ENCODE peak calls at places on chromosomes 16 and 17, in seven cellular contexts. H is heart left ventricle, M is sigmoid colon, D is psoas muscle, N is left ventricle myocardium inferior, E is tibial artery, K is fibroblast of lung. G is an unnamed sample.

GRCh38 chr17:80691784-80692183 is 147.1 kb downstream of the RPTOR start:
- DNase-seq in H (no peak), M (no peak), D (no peak), N (no peak), E (no peak), K (no peak), G (no peak)

GRCh38 chr16:79334127-79334526 is 266.4 kb downstream of the MAF start:
- DNase-seq in H (no peak), M (no peak), D (no peak), N (no peak), E (no peak), K (no peak), G (no peak)

GRCh38 chr17:34847939-34848338 is 113.3 kb downstream of the CCT6B start:
- DNase-seq in H (no peak), M (no peak), D (no peak), N (no peak), E (no peak), K (no peak), G (no peak)

GRCh38 chr17:5424909-5425308 is 4.9 kb downstream of the RPAIN start:
- DNase-seq in H (no peak), M (no peak), D (no peak), N (no peak), E (no peak), K (peak; percentile 44), G (no peak)

GRCh38 chr17:17119106-17119505 is 76.8 kb downstream of the MPRIP start:
- DNase-seq in H (peak; percentile 70), M (no peak), D (no peak), N (peak; percentile 66), E (no peak), K (no peak), G (no peak)

GRCh38 chr16:19507882-19508281 is 14.0 kb downstream of the GDE1 start:
- DNase-seq in H (no peak), M (no peak), D (no peak), N (no peak), E (no peak), K (no peak), G (no peak)

GRCh38 chr17:72946696-72947095 is 145.8 kb downstream of the SLC39A11 start:
- DNase-seq in H (no peak), M (no peak), D (no peak), N (no peak), E (no peak), K (no peak), G (no peak)

GRCh38 chr17:66964930-66965800 is 658 bp downstream of the CACNG4 start:
- DNase-seq in H (no peak), M (no peak), D (no peak), N (no peak), E (no peak), K (no peak), G (no peak)

GRCh38 chr17:39634384-39634871 is 2.5 kb upstream of the STARD3 start:
- DNase-seq in H (no peak), M (no peak), D (no peak), N (no peak), E (no peak), K (no peak), G (peak; percentile 69)

GRCh38 chr17:48835971-48836370 is 5.1 kb downstream of the CALCOCO2 start:
- DNase-seq in H (no peak), M (no peak), D (no peak), N (no peak), E (no peak), K (no peak), G (no peak)

GRCh38 chr17:49482144-49482817 is 12.8 kb upstream of the NGFR start:
- DNase-seq in H (no peak), M (no peak), D (no peak), N (no peak), E (no peak), K (no peak), G (peak; percentile 35)

GRCh38 chr17:29102741-29103181 is 59.8 kb downstream of the PIPOX start:
- DNase-seq in H (no peak), M (no peak), D (peak; percentile 71), N (no peak), E (no peak), K (peak; percentile 27), G (no peak)

GRCh38 chr17:38568845-38569510 is 36.8 kb downstream of the SRCIN1 start:
- DNase-seq in H (no peak), M (no peak), D (no peak), N (no peak), E (no peak), K (no peak), G (no peak)

GRCh38 chr17:81941484-81942166 is 4.5 kb upstream of the PYCR1 start:
- DNase-seq in H (peak; percentile 85), M (no peak), D (peak; percentile 74), N (peak; percentile 61), E (no peak), K (no peak), G (no peak)

GRCh38 chr17:29617125-29617480 is 5.6 kb downstream of the CORO6 start:
- DNase-seq in H (peak; percentile 64), M (peak; percentile 89), D (peak; percentile 78), N (peak; percentile 72), E (peak; percentile 87), K (peak; percentile 67), G (peak; percentile 78)

GRCh38 chr17:58325289-58325726 is 3.3 kb downstream of the TSPOAP1 start:
- DNase-seq in H (no peak), M (no peak), D (no peak), N (no peak), E (no peak), K (no peak), G (no peak)

GRCh38 chr17:81396722-81397313 is 1.6 kb downstream of the BAHCC1 start:
- DNase-seq in H (peak; percentile 74), M (no peak), D (peak; percentile 63), N (peak; percentile 61), E (no peak), K (peak; percentile 41), G (peak; percentile 42)

GRCh38 chr16:21991621-21992020 is 9.3 kb downstream of the PDZD9 start:
- DNase-seq in H (no peak), M (no peak), D (no peak), N (no peak), E (no peak), K (no peak), G (no peak)

GRCh38 chr17:68394608-68395331 is 62.5 kb downstream of the WIPI1 start:
- DNase-seq in H (no peak), M (peak; percentile 61), D (no peak), N (no peak), E (no peak), K (no peak), G (no peak)

GRCh38 chr16:78925071-78925714 is 675.3 kb downstream of the MAF start:
- DNase-seq in H (peak; percentile 41), M (no peak), D (peak; percentile 26), N (peak; percentile 19), E (no peak), K (no peak), G (peak; percentile 1)

GRCh38 chr17:19648475-19649406 is at the start of gene ALDH3A2:
- DNase-seq in H (peak; percentile 99), M (peak; percentile 98), D (peak; percentile 98), N (peak; percentile 98), E (peak; percentile 99), K (peak; percentile 91), G (peak; percentile 94)

GRCh38 chr17:19654342-19654886 is 5.9 kb downstream of the ALDH3A2 start:
- DNase-seq in H (no peak), M (no peak), D (no peak), N (no peak), E (no peak), K (no peak), G (no peak)

GRCh38 chr17:19650826-19651225 is 2.3 kb downstream of the ALDH3A2 start:
- DNase-seq in H (no peak), M (no peak), D (no peak), N (no peak), E (no peak), K (peak; percentile 49), G (no peak)

GRCh38 chr17:19652595-19652994 is 4.0 kb downstream of the ALDH3A2 start:
- DNase-seq in H (no peak), M (no peak), D (no peak), N (no peak), E (no peak), K (no peak), G (peak; percentile 36)

GRCh38 chr17:19651461-19652238 is 3.1 kb downstream of the ALDH3A2 start:
- DNase-seq in H (no peak), M (no peak), D (no peak), N (no peak), E (no peak), K (no peak), G (no peak)
- H3K4me3 ChIP-seq in H (peak overlapping the region; percentile 10), M (no peak overlapping the region), D (peak overlapping the region; percentile 84), N (no peak overlapping the region), E (peak overlapping the region; percentile 83), K (no peak overlapping the region), G (no peak overlapping the region)

GRCh38 chr16:67278773-67279295 is 498 bp upstream of the PLEKHG4 start:
- DNase-seq in H (no peak), M (no peak), D (peak; percentile 37), N (no peak), E (no peak), K (no peak), G (no peak)
- TF ChIP-seq CTCF in H (no peak), M (no peak), D (no peak), N (no peak), E (no peak), K (peak; percentile 7), G (peak; percentile 41)

DNA sequence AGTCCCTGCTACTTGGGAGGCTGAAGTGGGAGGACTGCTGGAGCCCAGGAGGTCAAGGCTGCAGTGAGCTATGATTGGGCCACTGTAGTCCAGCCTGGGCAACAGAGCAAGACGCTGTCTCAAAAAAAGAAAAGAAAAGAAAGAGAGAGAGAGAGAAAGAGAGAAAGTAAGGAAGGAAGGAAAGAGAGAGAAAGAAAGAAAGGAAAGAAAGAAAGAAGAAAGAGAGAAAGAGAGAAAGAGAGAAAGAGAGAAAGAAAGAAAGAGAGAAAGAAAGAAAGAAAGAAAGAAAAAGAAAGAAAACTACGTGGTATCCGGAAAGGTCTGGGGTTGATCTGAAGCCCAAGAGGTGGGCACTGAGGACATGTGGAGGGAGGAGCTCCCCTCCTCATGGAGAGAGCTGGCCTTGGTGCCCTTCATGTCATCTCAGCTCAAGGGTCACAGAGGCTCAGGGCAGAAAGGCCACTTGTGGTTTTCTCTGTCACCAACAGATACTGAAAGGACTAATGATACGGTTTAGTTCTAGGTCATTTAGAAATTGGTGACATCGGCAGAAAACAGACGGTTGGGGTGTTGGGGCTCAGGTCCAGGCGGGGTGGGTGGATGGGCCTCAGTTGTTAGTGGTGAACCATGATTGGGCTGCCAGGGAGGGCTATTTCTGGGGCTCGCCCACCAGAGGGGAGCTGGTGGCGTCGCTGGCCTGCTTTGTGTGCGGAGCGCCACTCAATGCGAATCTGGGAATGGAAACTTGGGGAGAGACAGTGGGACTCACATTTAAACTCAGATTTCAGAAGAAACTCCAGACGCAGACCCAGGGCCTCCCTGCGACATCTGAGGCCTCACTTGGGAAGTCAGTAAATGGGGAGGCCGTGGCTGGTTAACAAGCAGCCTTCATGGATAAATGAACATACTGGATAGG is 44.6 kb downstream of the FOXL1 start:
- DNase-seq in H (no peak), M (no peak), D (no peak), N (no peak), E (no peak), K (no peak), G (no peak)
- H3K4me3 ChIP-seq in H (no peak overlapping the region), M (no peak overlapping the region), D (no peak overlapping the region), N (no peak overlapping the region), E (no peak overlapping the region), K (no peak overlapping the region), G (no peak overlapping the region)

GRCh38 chr17:51734462-51734861 is 424.1 kb downstream of the CA10 start:
- DNase-seq in H (no peak), M (no peak), D (no peak), N (no peak), E (no peak), K (no peak), G (no peak)
- TF ChIP-seq CTCF in H (no peak), M (no peak), D (no peak), N (peak; percentile 31), E (peak; percentile 33), K (no peak), G (peak; percentile 12)